ENCODE peak calls at places on chromosomes 3 and 15, in seven cellular contexts. One of them, this sample, is unnamed.

GRCh38 chr3:103167850-103168249 is 733.0 kb downstream of the ZPLD1 start:
- DNase-seq in keratinocyte: no peak
- DNase-seq in fibroblast of lung: no peak
- DNase-seq in nephron progenitor cell: no peak
- DNase-seq in stimulated activated naive B cell treated with anti-CD40 and anti-IgM and Interleukin-4, amounts not matched to agents 10 μg/mL and 1 μg/mL and 100 μg/mL, for 72 hours: no peak
- DNase-seq in HL-60: no peak
- DNase-seq in effector CD8-positive, alpha-beta T cell: no peak
- DNase-seq in this sample: no peak

GRCh38 chr3:12629560-12629959 is 34.4 kb downstream of the RAF1 start:
- DNase-seq in HL-60: no peak
- DNase-seq in fibroblast of lung: peak
- DNase-seq in nephron progenitor cell: no peak
- DNase-seq in stimulated activated naive B cell treated with anti-CD40 and anti-IgM and Interleukin-4, amounts not matched to agents 10 μg/mL and 1 μg/mL and 100 μg/mL, for 72 hours: no peak
- DNase-seq in effector CD8-positive, alpha-beta T cell: no peak
- DNase-seq in keratinocyte: no peak
- DNase-seq in this sample: no peak

GRCh38 chr3:174243194-174243593 is 615.9 kb upstream of the NAALADL2 start:
- DNase-seq in fibroblast of lung: peak
- DNase-seq in HL-60: no peak
- DNase-seq in keratinocyte: no peak
- DNase-seq in effector CD8-positive, alpha-beta T cell: no peak
- DNase-seq in nephron progenitor cell: peak
- DNase-seq in stimulated activated naive B cell treated with anti-CD40 and anti-IgM and Interleukin-4, amounts not matched to agents 10 μg/mL and 1 μg/mL and 100 μg/mL, for 72 hours: no peak
- DNase-seq in this sample: no peak

GRCh38 chr3:124234852-124235252 is 242.9 kb upstream of the ROPN1 start:
- DNase-seq in stimulated activated naive B cell treated with anti-CD40 and anti-IgM and Interleukin-4, amounts not matched to agents 10 μg/mL and 1 μg/mL and 100 μg/mL, for 72 hours: no peak
- DNase-seq in effector CD8-positive, alpha-beta T cell: no peak
- DNase-seq in HL-60: no peak
- DNase-seq in keratinocyte: no peak
- DNase-seq in fibroblast of lung: no peak
- DNase-seq in nephron progenitor cell: no peak
- DNase-seq in this sample: no peak

GRCh38 chr3:152299243-152299976 is 30.7 kb downstream of the MBNL1 start:
- DNase-seq in keratinocyte: no peak
- DNase-seq in effector CD8-positive, alpha-beta T cell: peak
- DNase-seq in stimulated activated naive B cell treated with anti-CD40 and anti-IgM and Interleukin-4, amounts not matched to agents 10 μg/mL and 1 μg/mL and 100 μg/mL, for 72 hours: no peak
- DNase-seq in HL-60: no peak
- DNase-seq in nephron progenitor cell: no peak
- DNase-seq in fibroblast of lung: no peak
- DNase-seq in this sample: no peak

GRCh38 chr3:4837405-4837804 is 141.8 kb upstream of the BHLHE40 start:
- DNase-seq in effector CD8-positive, alpha-beta T cell: no peak
- DNase-seq in fibroblast of lung: no peak
- DNase-seq in keratinocyte: no peak
- DNase-seq in stimulated activated naive B cell treated with anti-CD40 and anti-IgM and Interleukin-4, amounts not matched to agents 10 μg/mL and 1 μg/mL and 100 μg/mL, for 72 hours: no peak
- DNase-seq in HL-60: no peak
- DNase-seq in nephron progenitor cell: no peak
- DNase-seq in this sample: no peak

GRCh38 chr3:161854232-161854771 is 357.7 kb downstream of the OTOL1 start:
- DNase-seq in fibroblast of lung: peak
- DNase-seq in stimulated activated naive B cell treated with anti-CD40 and anti-IgM and Interleukin-4, amounts not matched to agents 10 μg/mL and 1 μg/mL and 100 μg/mL, for 72 hours: peak
- DNase-seq in effector CD8-positive, alpha-beta T cell: no peak
- DNase-seq in HL-60: no peak
- DNase-seq in nephron progenitor cell: peak
- DNase-seq in keratinocyte: no peak
- DNase-seq in this sample: no peak

GRCh38 chr3:58724376-58724775 is 57.8 kb upstream of the FAM3D start:
- DNase-seq in stimulated activated naive B cell treated with anti-CD40 and anti-IgM and Interleukin-4, amounts not matched to agents 10 μg/mL and 1 μg/mL and 100 μg/mL, for 72 hours: no peak
- DNase-seq in keratinocyte: no peak
- DNase-seq in nephron progenitor cell: no peak
- DNase-seq in effector CD8-positive, alpha-beta T cell: no peak
- DNase-seq in fibroblast of lung: no peak
- DNase-seq in HL-60: no peak
- DNase-seq in this sample: no peak

GRCh38 chr15:68311859-68312557 is 34.5 kb downstream of the FEM1B start:
- DNase-seq in stimulated activated naive B cell treated with anti-CD40 and anti-IgM and Interleukin-4, amounts not matched to agents 10 μg/mL and 1 μg/mL and 100 μg/mL, for 72 hours: no peak
- DNase-seq in HL-60: no peak
- DNase-seq in effector CD8-positive, alpha-beta T cell: no peak
- DNase-seq in fibroblast of lung: no peak
- DNase-seq in keratinocyte: no peak
- DNase-seq in nephron progenitor cell: no peak
- DNase-seq in this sample: no peak

GRCh38 chr3:20726786-20727185 is 540.8 kb upstream of the SGO1 start:
- DNase-seq in nephron progenitor cell: no peak
- DNase-seq in stimulated activated naive B cell treated with anti-CD40 and anti-IgM and Interleukin-4, amounts not matched to agents 10 μg/mL and 1 μg/mL and 100 μg/mL, for 72 hours: no peak
- DNase-seq in keratinocyte: no peak
- DNase-seq in HL-60: no peak
- DNase-seq in fibroblast of lung: no peak
- DNase-seq in effector CD8-positive, alpha-beta T cell: no peak
- DNase-seq in this sample: no peak